ENCODE peak calls at places on chromosomes 16 and 17, in nine cellular contexts. D, G, I, T, L, R, N, F and O are unnamed samples. For H3K4me1, the result is how much of the 10 kb centered on the place peaks cover.

GRCh38 chr17:29569245-29569950 is 897 bp downstream of the TP53I13 start:
- DNase-seq in N (peak), T (no peak), I (no peak), D (no peak), L (peak), R (no peak), F (peak), G (peak), O (peak)

GRCh38 chr17:74181341-74181740 is 22.1 kb upstream of the RPL38 start:
- DNase-seq in D (no peak), R (no peak), N (no peak), I (no peak), G (peak), F (no peak), T (no peak), L (no peak), O (no peak)

GRCh38 chr17:39325528-39326240 is 75.7 kb downstream of the FBXL20 start:
- DNase-seq in T (no peak), N (no peak), R (no peak), G (no peak), I (no peak), F (no peak), D (no peak), L (no peak), O (no peak)

GRCh38 chr16:58665200-58665599 is 19.4 kb downstream of the SLC38A7 start:
- DNase-seq in G (no peak), D (no peak), I (no peak), R (no peak), F (no peak), T (no peak), L (no peak), N (no peak), O (no peak)

GRCh38 chr17:65925606-65926307 is 266.2 kb downstream of the CEP112 start:
- DNase-seq in T (no peak), F (no peak), N (no peak), I (no peak), R (no peak), L (no peak), G (no peak), D (no peak), O (no peak)

GRCh38 chr17:61139219-61139618 is 260.4 kb upstream of the TBX2 start:
- DNase-seq in T (no peak), N (peak), F (no peak), D (peak), R (peak), L (no peak), I (no peak), G (no peak), O (no peak)

GRCh38 chr17:45719335-45720071 is 64.6 kb upstream of the CRHR1 start:
- DNase-seq in D (peak), L (no peak), F (no peak), I (peak), R (no peak), N (peak), T (no peak), G (no peak), O (no peak)

GRCh38 chr16:31072540-31073072 is 1.4 kb downstream of the ZNF668 start:
- DNase-seq in L (no peak), T (no peak), D (peak), N (peak), I (peak), F (peak), R (no peak), G (no peak), O (no peak)

GRCh38 chr16:86834451-86835035 is 256.2 kb downstream of the FOXL1 start:
- DNase-seq in D (peak), G (peak), R (no peak), N (no peak), I (peak), L (peak), T (no peak), F (peak), O (no peak)

GRCh38 chr17:76314392-76315227 is 6.5 kb upstream of the QRICH2 start:
- DNase-seq in F (peak), G (peak), L (no peak), R (no peak), N (no peak), T (no peak), D (peak), I (no peak), O (no peak)

GRCh38 chr17:18191071-18191667 is 7.5 kb downstream of the ALKBH5 start:
- DNase-seq in T (peak), G (no peak), D (peak), L (peak), R (no peak), I (peak), F (peak), N (no peak), O (peak)

GRCh38 chr17:81464586-81464985 is 48.0 kb downstream of the ACTG1 start:
- DNase-seq in G (no peak), L (no peak), R (no peak), N (no peak), T (no peak), D (no peak), F (no peak), I (no peak), O (no peak)

GRCh38 chr16:22001591-22001990 is 675 bp upstream of the PDZD9 start:
- DNase-seq in R (no peak), F (no peak), I (no peak), N (peak), D (peak), L (no peak), T (no peak), G (no peak), O (no peak)

GRCh38 chr17:52145496-52145895 is 13.0 kb downstream of the CA10 start:
- DNase-seq in G (no peak), I (no peak), N (peak), R (no peak), D (no peak), T (no peak), L (no peak), F (no peak), O (no peak)

GRCh38 chr17:78537217-78537860 is 39.9 kb downstream of the DNAH17 start:
- DNase-seq in L (no peak), R (no peak), G (peak), I (no peak), D (no peak), N (peak), F (peak), T (no peak), O (no peak)

GRCh38 chr16:21100447-21100846 is 50.2 kb downstream of the DNAH3 start:
- DNase-seq in G (no peak), T (no peak), N (peak), I (peak), R (no peak), D (peak), F (no peak), L (no peak), O (no peak)

GRCh38 chr16:30875881-30876791 is 17.7 kb downstream of the BCL7C start:
- DNase-seq in T (no peak), N (no peak), G (peak), F (no peak), R (no peak), D (no peak), L (no peak), I (no peak), O (no peak)

GRCh38 chr16:68893710-68894705 is 50.7 kb downstream of the TANGO6 start:
- DNase-seq in T (peak), G (no peak), I (peak), L (peak), F (no peak), R (no peak), D (peak), N (no peak), O (no peak)

GRCh38 chr17:76088868-76089576 is 10.0 kb downstream of the ZACN start:
- DNase-seq in I (no peak), F (peak), R (no peak), D (no peak), L (no peak), G (peak), T (no peak), N (no peak), O (no peak)

GRCh38 chr16:85808926-85809325 is 9.4 kb downstream of the COX4I1 start:
- DNase-seq in R (no peak), I (no peak), T (no peak), L (no peak), D (no peak), N (no peak), F (no peak), G (no peak), O (no peak)

GRCh38 chr17:74520790-74521480 is 10.3 kb downstream of the CD300LB start:
- DNase-seq in R (no peak), L (no peak), G (no peak), F (no peak), T (no peak), N (no peak), D (no peak), I (no peak), O (no peak)

GRCh38 chr17:40464392-40464855 is 21.2 kb downstream of the IGFBP4 start:
- DNase-seq in D (peak), I (no peak), T (no peak), L (no peak), F (no peak), R (no peak), G (no peak), N (no peak), O (no peak)

GRCh38 chr17:69460963-69461922 is 46.7 kb downstream of the MAP2K6 start:
- DNase-seq in L (no peak), R (no peak), T (no peak), F (no peak), G (no peak), N (no peak), D (no peak), I (no peak), O (no peak)

GRCh38 chr16:63617990-63618763 is 1503.7 kb downstream of the CDH11 start:
- DNase-seq in G (peak), D (peak), I (no peak), F (no peak), L (peak), R (no peak), N (peak), T (peak), O (no peak)

GRCh38 chr16:82329504-82330192 is 159.6 kb upstream of the MPHOSPH6 start:
- DNase-seq in F (no peak), T (no peak), L (no peak), G (no peak), D (no peak), R (no peak), I (peak), N (no peak), O (no peak)

GRCh38 chr16:1331712-1332617 is 1.5 kb upstream of the BAIAP3 start:
- DNase-seq in L (peak), F (peak), G (no peak), D (peak), I (peak), N (peak), T (peak), R (peak), O (peak)

GRCh38 chr17:32803544-32803943 is 73.4 kb downstream of the MYO1D start:
- DNase-seq in N (no peak), L (no peak), F (no peak), T (no peak), I (no peak), D (peak), G (no peak), R (no peak), O (no peak)

GRCh38 chr17:42683407-42684031 is 1.2 kb downstream of the CNTNAP1 start:
- DNase-seq in T (peak), D (no peak), R (no peak), F (peak), I (no peak), G (peak), L (peak), N (no peak), O (no peak)

GRCh38 chr17:50871369-50871768 is 5.2 kb upstream of the TOB1 start:
- DNase-seq in F (no peak), G (no peak), T (no peak), D (no peak), I (no peak), L (no peak), N (no peak), R (peak), O (no peak)

GRCh38 chr16:10992112-10992511 is 47.7 kb downstream of the CLEC16A start:
- DNase-seq in G (no peak), N (no peak), D (peak), I (no peak), T (no peak), L (no peak), F (no peak), R (no peak), O (no peak)

GRCh38 chr16:2838928-2839327 is 8.8 kb downstream of the ZG16B start:
- DNase-seq in F (no peak), N (peak), G (peak), I (peak), R (peak), L (peak), T (peak), D (peak), O (no peak)

GRCh38 chr16:2839650-2840450 is 9.7 kb downstream of the ZG16B start:
- DNase-seq in L (no peak), I (no peak), D (no peak), G (peak), N (no peak), T (peak), F (peak), R (no peak), O (no peak)

GRCh38 chr16:2834968-2835367 is 4.9 kb downstream of the ZG16B start:
- DNase-seq in D (no peak), R (no peak), F (no peak), I (no peak), T (no peak), G (no peak), N (no peak), L (no peak), O (no peak)

GRCh38 chr16:2835638-2836493 is 5.8 kb downstream of the ZG16B start:
- DNase-seq in L (peak), I (peak), G (peak), R (no peak), N (peak), T (no peak), F (no peak), D (peak), O (no peak)

GRCh38 chr16:2836646-2837508 is 6.8 kb downstream of the ZG16B start:
- DNase-seq in D (no peak), T (no peak), N (no peak), R (no peak), I (no peak), L (no peak), F (no peak), G (no peak), O (no peak)
- H3K27ac ChIP-seq in D (no peak), T (no peak), N (no peak), R (no peak), I (peak), L (no peak), F (no peak), G (no peak), O (no peak)

GRCh38 chr17:62630365-62631085 is 3.1 kb downstream of the MRC2 start:
- DNase-seq in N (peak), R (no peak), L (peak), I (no peak), D (no peak), T (no peak), G (no peak), F (peak), O (no peak)

GRCh38 chr17:62628845-62629555 is 1.5 kb downstream of the MRC2 start:
- DNase-seq in R (no peak), N (peak), D (peak), I (peak), L (peak), G (no peak), F (no peak), T (no peak), O (no peak)

GRCh38 chr17:62631086-62631935 is 3.8 kb downstream of the MRC2 start:
- DNase-seq in L (no peak), I (no peak), T (no peak), D (no peak), R (no peak), F (peak), G (peak), N (no peak), O (no peak)

GRCh38 chr17:62627904-62628603 is 584 bp downstream of the MRC2 start:
- DNase-seq in G (peak), I (peak), N (peak), F (peak), D (peak), L (peak), R (no peak), T (peak), O (no peak)

GRCh38 chr17:62629556-62630364 is 2.3 kb downstream of the MRC2 start:
- DNase-seq in T (no peak), I (no peak), L (peak), F (peak), D (no peak), G (no peak), R (no peak), N (no peak), O (no peak)
- H3K4me1 ChIP-seq in T (under half), I (under half), L (under half), F (under half), D (under half), G (under half), R (under half), N (under half), O (under half)

DNA sequence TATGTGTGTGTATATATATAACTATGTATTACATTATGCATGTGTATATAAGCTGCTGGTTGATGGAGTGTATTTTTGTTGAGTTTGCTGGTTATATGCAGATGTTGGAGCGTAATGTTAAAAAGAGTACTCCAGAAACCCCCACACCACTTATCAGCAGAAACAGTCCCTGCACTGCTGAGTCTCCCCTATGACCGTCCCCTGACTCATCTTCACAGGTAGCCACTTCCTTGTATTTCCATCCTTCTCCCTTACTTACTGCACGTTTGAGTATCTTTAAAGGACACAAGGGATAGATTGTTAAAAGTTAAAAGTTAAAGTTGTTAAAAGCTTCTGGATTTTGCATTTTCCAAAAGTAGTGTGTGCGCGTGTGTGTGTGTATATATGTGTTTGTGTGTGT is 853.9 kb upstream of the EEF2KMT start:
- DNase-seq in R (no peak), G (no peak), L (no peak), T (no peak), N (peak), D (no peak), F (no peak), I (no peak), O (no peak)
- H3K27ac ChIP-seq in R (no peak), G (no peak), L (no peak), T (no peak), N (no peak), D (no peak), F (no peak), I (no peak), O (no peak)

GRCh38 chr16:89452925-89453324 is 37.4 kb downstream of the ANKRD11 start:
- DNase-seq in D (no peak), R (no peak), N (no peak), G (no peak), I (no peak), F (no peak), L (no peak), T (no peak), O (no peak)
- H3K4me1 ChIP-seq in D (under half), R (half or more), N (under half), G (under half), I (under half), F (half or more), L (under half), T (half or more), O (half or more)

GRCh38 chr17:64386412-64387144 is 4.1 kb downstream of the PECAM1 start:
- DNase-seq in R (no peak), T (no peak), N (no peak), G (peak), I (no peak), F (no peak), D (peak), L (no peak), O (no peak)
- H3K27ac ChIP-seq in R (no peak), T (peak), N (no peak), G (no peak), I (no peak), F (peak), D (no peak), L (peak), O (peak)

GRCh38 chr16:29808219-29808900 is 2.0 kb downstream of the MAZ start:
- DNase-seq in T (no peak), N (no peak), R (peak), I (no peak), L (peak), G (no peak), F (no peak), D (no peak), O (no peak)
- H3K4me1 ChIP-seq in T (half or more), N (under half), R (under half), I (under half), L (under half), G (under half), F (half or more), D (under half), O (under half)

DNA sequence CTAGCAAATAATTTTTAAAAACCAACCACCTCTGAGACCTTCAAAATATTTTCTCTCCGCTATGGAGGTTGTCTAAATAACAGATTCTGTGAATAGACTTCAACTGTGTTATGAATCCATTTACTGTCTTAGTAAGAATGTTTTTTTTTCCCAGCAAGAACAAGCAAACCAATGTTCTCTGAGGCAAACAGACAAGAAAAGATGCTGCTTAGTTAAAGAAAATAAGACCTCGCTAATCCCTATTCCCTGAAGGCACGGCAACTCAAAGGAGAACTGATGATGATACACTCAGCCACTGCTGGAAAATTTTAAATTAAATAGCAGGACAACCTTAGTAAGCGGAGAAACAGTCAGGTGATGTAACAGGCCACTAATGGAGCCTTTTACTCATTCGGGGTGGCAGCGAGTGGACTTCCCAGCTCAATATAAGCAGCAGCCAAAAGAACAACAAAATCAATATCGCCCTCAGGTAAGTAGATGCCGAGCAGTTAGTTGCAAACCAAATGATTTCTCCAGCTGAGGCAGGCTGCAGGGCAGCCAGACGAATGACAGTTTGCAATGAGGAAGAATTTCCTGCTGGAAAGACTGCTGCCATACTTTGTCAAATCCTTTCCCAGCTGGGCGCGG is 81.7 kb downstream of the CPPED1 start:
- DNase-seq in T (no peak), I (no peak), N (no peak), R (no peak), F (no peak), L (no peak), G (no peak), D (no peak), O (peak)
- H3K27ac ChIP-seq in T (no peak), I (no peak), N (no peak), R (no peak), F (no peak), L (no peak), G (no peak), D (no peak), O (no peak)